ENCODE peak calls at places on chromosomes 3 and 15, in ten cellular contexts. S is NCI-H510A treated with DMSO at 0.1 percent for 48 hours; K is BE2C; C is choroid plexus epithelial cell; R is foreskin fibroblast; T is left cardiac atrium; I is stimulated activated CD8-positive, alpha-beta memory T cell treated with anti-CD3 and anti-CD28 coated beads, Interleukin-15, amount 100 ng/mL, for 24 hours; M is transverse colon; J is effector memory CD8-positive, alpha-beta T cell; U is tibial nerve. W is an unnamed sample.

GRCh38 chr3:12932754-12933153 is 91.4 kb upstream of the RPL32 start:
- DNase-seq in S (no peak), K (no peak), C (no peak), R (peak), T (no peak), I (no peak), M (no peak), J (no peak), U (no peak), W (no peak)

GRCh38 chr3:42080452-42080872 is 10.7 kb upstream of the TRAK1 start:
- DNase-seq in S (no peak), K (no peak), C (peak), R (peak), T (no peak), I (no peak), M (peak), J (no peak), U (no peak), W (peak)

GRCh38 chr15:64149424-64150235 is 1.9 kb upstream of the SNX22 start:
- DNase-seq in S (peak), K (no peak), C (no peak), R (peak), T (no peak), I (no peak), M (no peak), J (no peak), U (no peak), W (no peak)

GRCh38 chr3:193791041-193792032 is 198.3 kb downstream of the OPA1 start:
- DNase-seq in S (peak), K (no peak), C (no peak), R (no peak), T (no peak), I (no peak), M (no peak), J (no peak), U (no peak), W (no peak)

GRCh38 chr3:157130138-157130880 is 29.6 kb downstream of the CCNL1 start:
- DNase-seq in S (peak), K (peak), C (peak), R (peak), T (peak), I (peak), M (peak), J (peak), U (peak), W (peak)

GRCh38 chr3:157077565-157077991 is 82.4 kb downstream of the CCNL1 start:
- DNase-seq in S (no peak), K (no peak), C (no peak), R (peak), T (no peak), I (no peak), M (no peak), J (no peak), U (no peak), W (no peak)

GRCh38 chr3:68832680-68833079 is 99.7 kb downstream of the TAFA4 start:
- DNase-seq in S (no peak), K (no peak), C (no peak), R (no peak), T (no peak), I (no peak), M (no peak), J (no peak), U (no peak), W (no peak)

GRCh38 chr3:174321549-174321948 is 537.6 kb upstream of the NAALADL2 start:
- DNase-seq in S (no peak), K (no peak), C (no peak), R (no peak), T (no peak), I (no peak), M (no peak), J (no peak), U (no peak), W (no peak)

GRCh38 chr15:74283366-74283765 is 47.2 kb downstream of the CCDC33 start:
- DNase-seq in S (no peak), K (no peak), C (no peak), R (no peak), T (no peak), I (no peak), M (no peak), J (no peak), U (no peak), W (no peak)

GRCh38 chr15:52114256-52114655 is 1.7 kb upstream of the BCL2L10 start:
- DNase-seq in S (no peak), K (no peak), C (no peak), R (no peak), T (no peak), I (no peak), M (no peak), J (no peak), U (no peak), W (no peak)

GRCh38 chr15:75891895-75892294 is 11.8 kb upstream of the FBXO22 start:
- DNase-seq in S (no peak), K (no peak), C (peak), R (peak), T (no peak), I (no peak), M (no peak), J (no peak), U (no peak), W (peak)

GRCh38 chr3:162978136-162978535 is 1481.5 kb downstream of the OTOL1 start:
- DNase-seq in S (no peak), K (no peak), C (peak), R (peak), T (no peak), I (no peak), M (no peak), J (no peak), U (no peak), W (no peak)

GRCh38 chr15:31437686-31438085 is 111.1 kb downstream of the KLF13 start:
- DNase-seq in S (no peak), K (no peak), C (no peak), R (no peak), T (no peak), I (no peak), M (no peak), J (no peak), U (no peak), W (no peak)

GRCh38 chr3:102000620-102001209 is 151.4 kb downstream of the NFKBIZ start:
- DNase-seq in S (no peak), K (no peak), C (no peak), R (no peak), T (no peak), I (no peak), M (no peak), J (no peak), U (no peak), W (no peak)

W was measured in H54.